ENCODE peak calls at places on chromosomes 3 and 15, in five cellular contexts. D is NT2/D1, R is IMR-90, J is colonic mucosa, X is HCT116. O is an unnamed sample.

GRCh38 chr15:51403072-51403878 is 61.8 kb downstream of the GLDN start:
- DNase-seq in X (peak; percentile 23), J (peak; percentile 19), R (peak; percentile 49), D (no peak), O (peak; percentile 76)

GRCh38 chr15:48360841-48361240 is 29.6 kb downstream of the DUT start:
- DNase-seq in D (no peak), J (no peak), X (peak; percentile 10), R (peak; percentile 32), O (peak; percentile 33)

GRCh38 chr3:143276592-143276991 is 157.0 kb downstream of the CHST2 start:
- DNase-seq in D (no peak), J (no peak), X (no peak), R (no peak), O (no peak)

GRCh38 chr3:170909129-170909903 is 879 bp upstream of the EIF5A2 start:
- DNase-seq in R (peak; percentile 97), J (no peak), X (no peak), D (no peak), O (peak; percentile 95)

GRCh38 chr3:107619549-107619948 is 96.8 kb downstream of the BBX start:
- DNase-seq in R (no peak), J (no peak), X (no peak), D (no peak), O (peak; percentile 26)

GRCh38 chr15:91228391-91228790 is 128.3 kb downstream of the SV2B start:
- DNase-seq in X (no peak), D (no peak), J (no peak), R (no peak), O (no peak)

GRCh38 chr3:48125026-48125704 is 63.1 kb downstream of the CDC25A start:
- DNase-seq in R (peak; percentile 91), J (no peak), X (no peak), D (peak; percentile 27), O (no peak)

GRCh38 chr15:41570764-41571163 is 11.8 kb downstream of the TYRO3 start:
- DNase-seq in X (no peak), J (no peak), D (no peak), R (no peak), O (no peak)

GRCh38 chr3:119524931-119525662 is 26.8 kb downstream of the TIMMDC1 start:
- DNase-seq in X (no peak), J (no peak), D (no peak), R (no peak), O (peak; percentile 45)

GRCh38 chr15:94584833-94585244 is 353.5 kb downstream of the MCTP2 start:
- DNase-seq in R (no peak), J (no peak), D (no peak), X (no peak), O (no peak)

GRCh38 chr3:62415312-62415791 is 42.0 kb upstream of the FEZF2 start:
- DNase-seq in X (no peak), D (peak; percentile 93), R (no peak), J (no peak), O (no peak)

GRCh38 chr3:85572426-85572825 is 613.6 kb downstream of the CADM2 start:
- DNase-seq in R (no peak), J (no peak), D (no peak), X (no peak), O (no peak)

GRCh38 chr3:152331975-152332374 is 63.2 kb downstream of the MBNL1 start:
- DNase-seq in R (peak; percentile 34), D (no peak), X (no peak), J (no peak), O (peak; percentile 22)

GRCh38 chr3:145776782-145777408 is 384.1 kb downstream of the PLOD2 start:
- DNase-seq in D (peak; percentile 74), X (peak; percentile 39), J (peak; percentile 55), R (peak; percentile 54), O (peak; percentile 67)

GRCh38 chr3:128201158-128201755 is 48.0 kb downstream of the EEFSEC start:
- DNase-seq in X (no peak), J (no peak), R (no peak), D (no peak), O (no peak)

GRCh38 chr3:175091426-175092114 is 232.4 kb downstream of the NAALADL2 start:
- DNase-seq in J (no peak), X (no peak), D (no peak), R (no peak), O (no peak)

GRCh38 chr3:76565496-76566210 is 474.2 kb upstream of the ROBO2 start:
- DNase-seq in J (no peak), D (no peak), R (no peak), X (no peak), O (no peak)

GRCh38 chr3:31653464-31653863 is 120.7 kb downstream of the STT3B start:
- DNase-seq in R (no peak), J (no peak), X (no peak), D (no peak), O (no peak)

GRCh38 chr3:122572940-122573412 is 4.5 kb upstream of the PARP15 start:
- DNase-seq in R (peak; percentile 41), D (peak; percentile 48), J (no peak), X (no peak), O (peak; percentile 98)

GRCh38 chr15:98650871-98651481 is 2.6 kb downstream of the IGF1R start:
- DNase-seq in X (no peak), J (peak; percentile 41), D (no peak), R (peak; percentile 49), O (peak; percentile 14)

GRCh38 chr3:43288366-43288765 is 2.0 kb downstream of the SNRK start:
- DNase-seq in J (no peak), X (no peak), D (no peak), R (peak; percentile 59), O (peak; percentile 37)

GRCh38 chr3:193800138-193801043 is 207.4 kb downstream of the OPA1 start:
- DNase-seq in J (no peak), D (no peak), X (no peak), R (no peak), O (no peak)

GRCh38 chr15:72229076-72229946 is 1.7 kb downstream of the PKM start:
- DNase-seq in X (no peak), D (no peak), R (peak; percentile 24), J (no peak), O (no peak)

GRCh38 chr3:178777718-178778411 is 241.6 kb downstream of the KCNMB2 start:
- DNase-seq in J (no peak), D (no peak), R (peak; percentile 8), X (peak; percentile 27), O (peak; percentile 84)

GRCh38 chr3:194204793-194205065 is 68.8 kb downstream of the HES1 start:
- DNase-seq in D (no peak), J (no peak), X (no peak), R (no peak), O (peak; percentile 10)

GRCh38 chr3:114383875-114384557 is 90.2 kb downstream of the TIGIT start:
- DNase-seq in X (peak; percentile 47), R (peak; percentile 81), J (peak; percentile 81), D (peak; percentile 77), O (peak; percentile 77)
- H3K9ac ChIP-seq in X (peak overlapping the region; percentile 1), R (no peak overlapping the region), J (no peak overlapping the region), D (no peak overlapping the region), O (no peak overlapping the region)

DNA sequence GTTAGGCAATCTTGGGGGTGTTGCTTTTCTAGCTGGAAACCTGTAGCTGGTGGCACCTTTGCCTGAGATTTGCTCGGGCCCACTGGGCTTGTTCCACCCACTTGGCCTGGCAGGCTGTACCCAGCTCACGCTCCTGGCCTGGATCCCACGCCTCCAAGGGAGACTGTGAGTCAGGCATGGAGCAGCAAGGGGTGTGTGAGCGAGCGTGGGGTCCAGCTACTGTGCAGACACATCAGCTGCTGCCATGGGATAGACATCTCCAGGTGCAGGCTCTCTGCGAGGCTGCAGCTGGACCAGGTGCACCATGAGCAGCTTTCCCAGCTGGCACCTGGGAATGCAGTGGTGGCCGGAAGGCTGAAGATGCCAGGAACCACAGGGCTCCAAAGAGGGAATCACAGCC is 36.0 kb downstream of the NR1D2 start:
- DNase-seq in D (no peak), R (no peak), X (no peak), J (no peak), O (no peak)
- H3K9ac ChIP-seq in D (no peak overlapping the region), R (no peak overlapping the region), X (no peak overlapping the region), J (no peak overlapping the region), O (no peak overlapping the region)

GRCh38 chr3:134917631-134918030 is 122.6 kb downstream of the EPHB1 start:
- DNase-seq in X (no peak), J (no peak), D (no peak), R (no peak), O (peak; percentile 72)
- H3K9ac ChIP-seq in X (no peak overlapping the region), J (no peak overlapping the region), D (no peak overlapping the region), R (no peak overlapping the region), O (no peak overlapping the region)

GRCh38 chr15:64161688-64162477 is 939 bp downstream of the PPIB start:
- DNase-seq in R (no peak), J (no peak), X (no peak), D (no peak), O (no peak)
- H3K9ac ChIP-seq in R (peak overlapping the region; percentile 97), J (peak overlapping the region; percentile 92), X (peak overlapping the region; percentile 88), D (peak overlapping the region; percentile 96), O (peak overlapping the region; percentile 98)

GRCh38 chr3:149393355-149394165 is 16.1 kb upstream of the TM4SF1 start:
- DNase-seq in J (peak; percentile 75), D (peak; percentile 76), X (peak; percentile 72), R (peak; percentile 83), O (peak; percentile 84)

GRCh38 chr3:149390316-149390715 is 12.9 kb upstream of the TM4SF1 start:
- DNase-seq in R (no peak), J (no peak), X (no peak), D (no peak), O (peak; percentile 47)

GRCh38 chr3:149388714-149389417 is 11.4 kb upstream of the TM4SF1 start:
- DNase-seq in X (no peak), D (no peak), J (no peak), R (no peak), O (peak; percentile 82)

GRCh38 chr3:149391960-149392359 is 14.5 kb upstream of the TM4SF1 start:
- DNase-seq in J (no peak), R (no peak), X (no peak), D (no peak), O (no peak)

DNA sequence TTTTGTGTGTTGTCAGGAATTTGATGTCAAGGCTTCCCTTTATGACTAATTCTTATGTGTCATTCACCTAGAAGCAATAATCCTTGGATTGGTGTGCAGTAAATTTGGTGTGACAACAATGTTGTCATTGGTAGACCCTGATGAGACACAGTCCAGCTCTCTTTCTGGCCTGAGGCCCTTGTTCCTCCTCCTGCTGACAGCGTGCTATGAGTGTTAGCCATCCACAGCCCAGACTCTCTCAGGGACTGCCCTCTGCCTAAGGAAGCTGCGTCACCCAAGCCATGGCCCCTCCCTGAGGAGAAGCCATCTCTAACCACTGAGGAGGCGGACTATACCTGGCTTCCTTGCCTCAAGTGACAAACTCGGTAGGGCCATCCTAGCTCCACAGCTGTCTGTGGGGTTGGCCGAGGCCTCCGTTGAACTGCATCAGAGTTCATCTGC is 13.3 kb upstream of the TM4SF1 start:
- DNase-seq in D (no peak), J (no peak), R (peak; percentile 60), X (peak; percentile 58), O (peak; percentile 99)
- H3K9ac ChIP-seq in D (no peak overlapping the region), J (no peak overlapping the region), R (no peak overlapping the region), X (no peak overlapping the region), O (peak overlapping the region; percentile 87)

GRCh38 chr3:138082085-138082991 is 33.1 kb downstream of the DZIP1L start:
- DNase-seq in R (peak; percentile 93), X (peak; percentile 42), D (no peak), J (no peak), O (peak; percentile 86)
- H3K9ac ChIP-seq in R (peak overlapping the region; percentile 55), X (no peak overlapping the region), D (no peak overlapping the region), J (no peak overlapping the region), O (peak overlapping the region; percentile 87)

GRCh38 chr3:15861163-15861562 is 63.4 kb upstream of the ANKRD28 start:
- DNase-seq in J (no peak), X (no peak), D (no peak), R (no peak), O (no peak)
- H3K9ac ChIP-seq in J (no peak overlapping the region), X (no peak overlapping the region), D (peak overlapping the region; percentile 83), R (no peak overlapping the region), O (peak overlapping the region; percentile 76)